ENCODE peak calls at places on chromosomes 3 and 15, in ten cellular contexts. One of them, this sample, is unnamed.
A peak's percentile ranks its signal among the peaks of the same experiment; 100 is the strongest.

GRCh38 chr15:48954538-48954937 is 9.2 kb downstream of the SHC4 start:
- DNase-seq in activated naive CD4-positive, alpha-beta T cell: no peak
- DNase-seq in SW480: no peak
- DNase-seq in T47D: peak; percentile 60
- DNase-seq in GM18507: no peak
- DNase-seq in NCI-H2029 treated with DMSO at 0.1 percent for 48 hours: no peak
- DNase-seq in left cardiac atrium: no peak
- DNase-seq in GM12892: no peak
- DNase-seq in EL: peak; percentile 79
- DNase-seq in ureter: no peak
- DNase-seq in this sample: no peak

GRCh38 chr3:151214459-151214858 is 11.4 kb upstream of the GPR171 start:
- DNase-seq in GM18507: no peak
- DNase-seq in EL: no peak
- DNase-seq in SW480: no peak
- DNase-seq in NCI-H2029 treated with DMSO at 0.1 percent for 48 hours: no peak
- DNase-seq in left cardiac atrium: no peak
- DNase-seq in GM12892: no peak
- DNase-seq in activated naive CD4-positive, alpha-beta T cell: no peak
- DNase-seq in ureter: no peak
- DNase-seq in T47D: no peak
- DNase-seq in this sample: no peak

GRCh38 chr3:125431391-125431790 is 56.3 kb upstream of the ZNF148 start:
- DNase-seq in EL: peak; percentile 68
- DNase-seq in ureter: no peak
- DNase-seq in GM12892: no peak
- DNase-seq in NCI-H2029 treated with DMSO at 0.1 percent for 48 hours: no peak
- DNase-seq in left cardiac atrium: no peak
- DNase-seq in SW480: no peak
- DNase-seq in GM18507: no peak
- DNase-seq in T47D: no peak
- DNase-seq in activated naive CD4-positive, alpha-beta T cell: no peak
- DNase-seq in this sample: no peak

GRCh38 chr15:99974246-99974645 is 241.0 kb upstream of the LYSMD4 start:
- DNase-seq in GM12892: no peak
- DNase-seq in GM18507: no peak
- DNase-seq in activated naive CD4-positive, alpha-beta T cell: no peak
- DNase-seq in SW480: no peak
- DNase-seq in left cardiac atrium: no peak
- DNase-seq in T47D: no peak
- DNase-seq in ureter: no peak
- DNase-seq in EL: no peak
- DNase-seq in NCI-H2029 treated with DMSO at 0.1 percent for 48 hours: no peak
- DNase-seq in this sample: no peak

GRCh38 chr3:131518682-131519081 is 15.9 kb upstream of the MRPL3 start:
- DNase-seq in EL: no peak
- DNase-seq in ureter: no peak
- DNase-seq in NCI-H2029 treated with DMSO at 0.1 percent for 48 hours: no peak
- DNase-seq in T47D: no peak
- DNase-seq in SW480: no peak
- DNase-seq in GM18507: no peak
- DNase-seq in GM12892: no peak
- DNase-seq in left cardiac atrium: no peak
- DNase-seq in activated naive CD4-positive, alpha-beta T cell: no peak
- DNase-seq in this sample: no peak

GRCh38 chr3:183211390-183211789 is 41.7 kb upstream of the B3GNT5 start:
- DNase-seq in GM12892: no peak
- DNase-seq in EL: no peak
- DNase-seq in GM18507: no peak
- DNase-seq in T47D: no peak
- DNase-seq in ureter: no peak
- DNase-seq in SW480: no peak
- DNase-seq in left cardiac atrium: no peak
- DNase-seq in NCI-H2029 treated with DMSO at 0.1 percent for 48 hours: no peak
- DNase-seq in activated naive CD4-positive, alpha-beta T cell: no peak
- DNase-seq in this sample: no peak

GRCh38 chr3:180408654-180409053 is 193.3 kb upstream of the TTC14 start:
- DNase-seq in GM12892: no peak
- DNase-seq in T47D: no peak
- DNase-seq in ureter: no peak
- DNase-seq in activated naive CD4-positive, alpha-beta T cell: no peak
- DNase-seq in NCI-H2029 treated with DMSO at 0.1 percent for 48 hours: no peak
- DNase-seq in GM18507: no peak
- DNase-seq in EL: peak; percentile 69
- DNase-seq in left cardiac atrium: no peak
- DNase-seq in SW480: no peak
- DNase-seq in this sample: peak; percentile 90

GRCh38 chr3:52454938-52455282 is 494 bp upstream of the NISCH start:
- DNase-seq in left cardiac atrium: no peak
- DNase-seq in activated naive CD4-positive, alpha-beta T cell: no peak
- DNase-seq in EL: no peak
- DNase-seq in GM18507: no peak
- DNase-seq in ureter: no peak
- DNase-seq in T47D: no peak
- DNase-seq in SW480: no peak
- DNase-seq in GM12892: no peak
- DNase-seq in NCI-H2029 treated with DMSO at 0.1 percent for 48 hours: no peak
- DNase-seq in this sample: no peak

GRCh38 chr15:34616613-34617012 is 33.2 kb upstream of the GOLGA8B start:
- DNase-seq in GM12892: no peak
- DNase-seq in EL: peak; percentile 39
- DNase-seq in left cardiac atrium: peak; percentile 19
- DNase-seq in GM18507: no peak
- DNase-seq in SW480: peak; percentile 14
- DNase-seq in T47D: peak; percentile 58
- DNase-seq in NCI-H2029 treated with DMSO at 0.1 percent for 48 hours: no peak
- DNase-seq in ureter: no peak
- DNase-seq in activated naive CD4-positive, alpha-beta T cell: no peak
- DNase-seq in this sample: peak; percentile 71

This sample was measured in bronchial epithelial cell.